ENCODE peak calls at places on chromosomes 13 and 19, in six cellular contexts. E, N, X, M, Y and I are unnamed samples.

GRCh38 chr19:53977429-53977990 is 13.9 kb upstream of the CACNG6 start:
- DNase-seq in E (peak; percentile 92), N (peak; percentile 88), X (no peak), M (peak; percentile 78), Y (peak; percentile 92), I (peak; percentile 43)

GRCh38 chr19:58407658-58408151 is 744 bp upstream of the ZNF584 start:
- DNase-seq in E (peak; percentile 46), N (peak; percentile 37), X (no peak), M (peak; percentile 25), Y (no peak), I (no peak)

GRCh38 chr13:27967736-27968315 is 1.3 kb downstream of the CDX2 start:
- DNase-seq in E (peak; percentile 41), N (peak; percentile 49), X (no peak), M (no peak), Y (no peak), I (peak; percentile 9)

GRCh38 chr13:39566216-39566869 is 36.6 kb downstream of the LHFPL6 start:
- DNase-seq in E (no peak), N (no peak), X (no peak), M (no peak), Y (no peak), I (peak; percentile 13)

GRCh38 chr19:9721861-9722260 is 46.7 kb downstream of the ZNF846 start:
- DNase-seq in E (peak; percentile 26), N (no peak), X (no peak), M (no peak), Y (peak; percentile 37), I (no peak)

GRCh38 chr19:50817941-50818858 is 5.4 kb downstream of the KLK1 start:
- DNase-seq in E (peak; percentile 94), N (peak; percentile 16), X (peak; percentile 65), M (no peak), Y (peak; percentile 76), I (no peak)

GRCh38 chr13:46202188-46202795 is 9.4 kb upstream of the LRRC63 start:
- DNase-seq in E (no peak), N (no peak), X (no peak), M (no peak), Y (no peak), I (no peak)

GRCh38 chr13:20340136-20340758 is 108.1 kb upstream of the GJB6 start:
- DNase-seq in E (no peak), N (no peak), X (no peak), M (no peak), Y (no peak), I (no peak)

GRCh38 chr19:49793561-49793840 is 19.6 kb downstream of the FUZ start:
- DNase-seq in E (no peak), N (peak; percentile 48), X (no peak), M (peak; percentile 57), Y (no peak), I (no peak)

GRCh38 chr13:85406269-85406975 is 392.8 kb downstream of the SLITRK6 start:
- DNase-seq in E (no peak), N (no peak), X (no peak), M (no peak), Y (no peak), I (no peak)

GRCh38 chr19:13986348-13986904 is 19.7 kb downstream of the RFX1 start:
- DNase-seq in E (peak; percentile 93), N (peak; percentile 77), X (peak; percentile 68), M (peak; percentile 72), Y (no peak), I (peak; percentile 48)

GRCh38 chr13:20843177-20843576 is 59.4 kb downstream of the XPO4 start:
- DNase-seq in E (no peak), N (no peak), X (no peak), M (peak; percentile 18), Y (no peak), I (no peak)

GRCh38 chr13:44305845-44306244 is 67.8 kb upstream of the SERP2 start:
- DNase-seq in E (no peak), N (peak; percentile 37), X (no peak), M (peak; percentile 67), Y (peak; percentile 6), I (no peak)

GRCh38 chr13:30159446-30159839 is 147.9 kb downstream of the KATNAL1 start:
- DNase-seq in E (no peak), N (peak; percentile 95), X (no peak), M (peak; percentile 94), Y (no peak), I (no peak)

GRCh38 chr13:50075619-50076097 is 60.4 kb downstream of the KCNRG start:
- DNase-seq in E (no peak), N (no peak), X (no peak), M (no peak), Y (no peak), I (no peak)

GRCh38 chr19:40813182-40813581 is 14.2 kb downstream of the EGLN2 start:
- DNase-seq in E (no peak), N (no peak), X (no peak), M (no peak), Y (no peak), I (no peak)

GRCh38 chr19:13154241-13154778 is 4.1 kb downstream of the IER2 start:
- DNase-seq in E (peak; percentile 41), N (peak; percentile 82), X (no peak), M (peak; percentile 95), Y (peak; percentile 46), I (peak; percentile 79)

GRCh38 chr13:36190771-36191170 is 23.6 kb downstream of the SOHLH2 start:
- DNase-seq in E (no peak), N (no peak), X (no peak), M (no peak), Y (no peak), I (peak; percentile 55)

GRCh38 chr19:10747271-10747670 is 29.4 kb downstream of the DNM2 start:
- DNase-seq in E (no peak), N (no peak), X (no peak), M (no peak), Y (no peak), I (peak; percentile 37)

GRCh38 chr13:48154671-48155070 is 59.8 kb upstream of the MED4 start:
- DNase-seq in E (no peak), N (no peak), X (no peak), M (no peak), Y (no peak), I (peak; percentile 39)

GRCh38 chr13:94706101-94706853 is 6.1 kb downstream of the SOX21 start:
- DNase-seq in E (no peak), N (no peak), X (no peak), M (no peak), Y (no peak), I (no peak)

GRCh38 chr19:44549507-44549906 is 20.0 kb upstream of the CEACAM20 start:
- DNase-seq in E (no peak), N (no peak), X (no peak), M (no peak), Y (no peak), I (no peak)

GRCh38 chr13:103282571-103283450 is 216.6 kb upstream of the SLC10A2 start:
- DNase-seq in E (no peak), N (peak; percentile 47), X (no peak), M (peak; percentile 49), Y (no peak), I (peak; percentile 94)

GRCh38 chr19:17579523-17580244 is 24.2 kb downstream of the COLGALT1 start:
- DNase-seq in E (peak; percentile 98), N (peak; percentile 48), X (peak; percentile 87), M (peak; percentile 26), Y (peak; percentile 45), I (peak; percentile 52)

GRCh38 chr19:45542234-45542668 is 35.0 kb downstream of the VASP start:
- DNase-seq in E (no peak), N (no peak), X (no peak), M (no peak), Y (no peak), I (no peak)

GRCh38 chr19:48480476-48481190 is 11.5 kb downstream of the CYTH2 start:
- DNase-seq in E (no peak), N (no peak), X (no peak), M (no peak), Y (no peak), I (peak; percentile 26)

GRCh38 chr19:16521715-16522289 is 20.4 kb downstream of the CHERP start:
- DNase-seq in E (no peak), N (no peak), X (no peak), M (no peak), Y (no peak), I (no peak)
- H4K91ac ChIP-seq in E (no peak overlapping the region), N (no peak overlapping the region), X (no peak overlapping the region), M (no peak overlapping the region), Y (no peak overlapping the region), I (no peak overlapping the region)

GRCh38 chr13:41259875-41260501 is 3.4 kb downstream of the MTRF1 start:
- DNase-seq in E (no peak), N (no peak), X (no peak), M (no peak), Y (no peak), I (no peak)

GRCh38 chr13:41250993-41251392 is 12.4 kb downstream of the MTRF1 start:
- DNase-seq in E (no peak), N (no peak), X (no peak), M (no peak), Y (no peak), I (no peak)

GRCh38 chr13:41257535-41257934 is 5.8 kb downstream of the MTRF1 start:
- DNase-seq in E (no peak), N (no peak), X (no peak), M (no peak), Y (no peak), I (no peak)

GRCh38 chr13:41254902-41255301 is 8.5 kb downstream of the MTRF1 start:
- DNase-seq in E (no peak), N (no peak), X (no peak), M (no peak), Y (no peak), I (no peak)
- H2AFZ ChIP-seq in E (no peak overlapping the region), N (no peak overlapping the region), X (no peak overlapping the region), M (no peak overlapping the region), Y (no peak overlapping the region), I (no peak overlapping the region)

GRCh38 chr13:93621051-93621450 is 394.4 kb downstream of the GPC6 start:
- DNase-seq in E (no peak), N (no peak), X (no peak), M (no peak), Y (no peak), I (no peak)

GRCh38 chr13:93624371-93624777 is 397.8 kb downstream of the GPC6 start:
- DNase-seq in E (no peak), N (no peak), X (no peak), M (no peak), Y (no peak), I (no peak)

GRCh38 chr13:93621966-93622365 is 395.4 kb downstream of the GPC6 start:
- DNase-seq in E (no peak), N (no peak), X (no peak), M (no peak), Y (no peak), I (no peak)

GRCh38 chr13:93628136-93628535 is 401.5 kb downstream of the GPC6 start:
- DNase-seq in E (peak; percentile 38), N (no peak), X (no peak), M (no peak), Y (no peak), I (no peak)

DNA sequence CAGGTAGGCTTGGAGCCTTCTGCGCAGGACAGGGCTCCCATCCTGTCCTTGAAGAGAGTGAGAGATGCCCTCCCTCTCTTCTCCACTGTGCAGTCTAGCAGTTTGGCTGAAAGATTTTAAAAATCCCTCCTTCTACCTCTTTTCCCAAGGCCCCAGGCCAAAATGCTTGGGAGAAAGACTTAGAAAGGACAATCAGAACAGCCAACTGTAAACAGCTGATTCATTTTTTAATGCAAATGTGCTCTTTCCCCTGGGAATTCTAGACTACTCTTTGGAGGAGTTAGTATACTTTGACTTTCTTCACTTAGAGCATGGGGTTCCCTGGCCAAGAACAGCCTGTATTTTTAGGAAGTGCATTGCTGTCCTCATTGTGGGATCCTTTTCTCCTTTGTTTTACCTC is 398.9 kb downstream of the GPC6 start:
- DNase-seq in E (no peak), N (no peak), X (no peak), M (peak; percentile 10), Y (no peak), I (no peak)
- H4K8ac ChIP-seq in E (no peak overlapping the region), N (no peak overlapping the region), X (no peak overlapping the region), M (no peak overlapping the region), Y (no peak overlapping the region), I (no peak overlapping the region)

GRCh38 chr13:112852392-112852791 is 116.6 kb upstream of the MCF2L start:
- DNase-seq in E (no peak), N (no peak), X (no peak), M (no peak), Y (no peak), I (no peak)
- H4K91ac ChIP-seq in E (no peak overlapping the region), N (no peak overlapping the region), X (no peak overlapping the region), M (no peak overlapping the region), Y (no peak overlapping the region), I (no peak overlapping the region)